ENCODE peak calls at places on chromosomes 1 and 21, in eight cellular contexts. F is ascending aorta; J is psoas muscle; R is cardiac muscle cell; W is RCC 7860; I is NCI-H2107; K is CD8-positive, alpha-beta T cell; G is T-helper 1 cell. U is an unnamed sample.
A peak's percentile ranks its signal among the peaks of the same experiment; 100 is the strongest.

GRCh38 chr1:102071451-102071850 is 74.7 kb upstream of the OLFM3 start:
- DNase-seq in F (no peak), R (no peak), K (no peak), J (no peak), G (no peak), W (no peak), I (no peak), U (no peak)

GRCh38 chr1:9655127-9655723 is 3.7 kb downstream of the PIK3CD start:
- DNase-seq in F (no peak), I (no peak), G (peak; percentile 72), J (no peak), W (no peak), K (peak; percentile 64), R (no peak), U (no peak)

GRCh38 chr1:43152866-43153265 is 19.2 kb downstream of the EBNA1BP2 start:
- DNase-seq in G (no peak), F (no peak), R (no peak), K (no peak), W (no peak), J (no peak), I (no peak), U (no peak)

GRCh38 chr1:31605908-31606427 is 11.5 kb upstream of the HCRTR1 start:
- DNase-seq in G (peak; percentile 76), J (no peak), I (no peak), R (peak; percentile 50), W (no peak), F (no peak), K (no peak), U (no peak)

GRCh38 chr1:86914998-86915736 is 732 bp downstream of the HS2ST1 start:
- DNase-seq in R (peak; percentile 63), W (no peak), K (peak; percentile 46), J (no peak), I (no peak), G (peak; percentile 57), F (no peak), U (no peak)

GRCh38 chr1:230578621-230579020 is 63.7 kb upstream of the COG2 start:
- DNase-seq in R (no peak), I (no peak), F (no peak), K (no peak), W (no peak), G (no peak), J (no peak), U (no peak)

GRCh38 chr1:163231385-163231784 is 28.7 kb upstream of the RGS5 start:
- DNase-seq in J (no peak), R (peak; percentile 63), I (no peak), K (no peak), F (no peak), G (no peak), W (no peak), U (no peak)

GRCh38 chr1:54971317-54971791 is 9.1 kb upstream of the TMEM61 start:
- DNase-seq in F (no peak), K (no peak), J (no peak), G (peak; percentile 18), W (peak; percentile 51), R (no peak), I (no peak), U (no peak)

GRCh38 chr1:41652346-41653124 is 168.1 kb upstream of the EDN2 start:
- DNase-seq in I (no peak), W (no peak), K (no peak), G (no peak), J (no peak), F (no peak), R (no peak), U (no peak)

GRCh38 chr1:246162560-246162959 is 344.5 kb downstream of the SMYD3 start:
- DNase-seq in K (no peak), R (no peak), F (no peak), I (no peak), J (no peak), W (no peak), G (no peak), U (no peak)

GRCh38 chr21:46661627-46662366 is 26.3 kb downstream of the PRMT2 start:
- DNase-seq in R (no peak), G (no peak), K (no peak), F (no peak), J (peak; percentile 54), I (no peak), W (no peak), U (no peak)

GRCh38 chr21:15281714-15282113 is 216.9 kb upstream of the NRIP1 start:
- DNase-seq in F (no peak), I (no peak), R (peak; percentile 6), J (no peak), K (no peak), W (no peak), G (no peak), U (no peak)

GRCh38 chr1:159775716-159776115 is 5.0 kb upstream of the DUSP23 start:
- DNase-seq in K (no peak), I (no peak), F (no peak), R (peak; percentile 47), J (no peak), G (no peak), W (no peak), U (no peak)

GRCh38 chr1:235329139-235329808 is 904 bp downstream of the GGPS1 start:
- DNase-seq in W (peak; percentile 16), G (peak; percentile 72), R (no peak), J (peak; percentile 57), K (peak; percentile 56), F (no peak), I (no peak), U (no peak)

GRCh38 chr21:33327326-33327725 is 2.6 kb downstream of the IFNAR1 start:
- DNase-seq in I (no peak), G (no peak), R (no peak), F (no peak), W (no peak), K (no peak), J (no peak), U (no peak)

GRCh38 chr1:112011231-112011630 is 21.8 kb upstream of the KCND3 start:
- DNase-seq in R (peak; percentile 48), K (no peak), I (no peak), W (peak; percentile 29), F (no peak), J (no peak), G (no peak), U (no peak)

GRCh38 chr1:82059931-82060330 is 259.2 kb downstream of the ADGRL2 start:
- DNase-seq in G (no peak), I (no peak), K (no peak), F (no peak), W (no peak), R (no peak), J (no peak), U (no peak)

GRCh38 chr1:85748120-85748519 is 39.9 kb upstream of the ZNHIT6 start:
- DNase-seq in F (no peak), W (no peak), J (no peak), I (no peak), K (no peak), R (no peak), G (no peak), U (no peak)

GRCh38 chr1:220874201-220874655 is 5.0 kb upstream of the HLX start:
- DNase-seq in I (no peak), R (peak; percentile 70), K (no peak), W (peak; percentile 38), J (no peak), F (no peak), G (no peak), U (no peak)

GRCh38 chr1:53342735-53343470 is 15.0 kb upstream of the LRP8 start:
- DNase-seq in G (no peak), K (no peak), I (no peak), W (no peak), J (no peak), R (no peak), F (no peak), U (no peak)

GRCh38 chr1:217193151-217193550 is 437.7 kb downstream of the GPATCH2 start:
- DNase-seq in G (no peak), R (no peak), F (no peak), J (no peak), W (no peak), K (no peak), I (no peak), U (no peak)

GRCh38 chr1:209095627-209096595 is 487.6 kb upstream of the CAMK1G start:
- DNase-seq in J (no peak), K (no peak), G (no peak), R (no peak), I (no peak), F (no peak), W (peak; percentile 93), U (no peak)